ENCODE peak calls at places on chromosomes 4 and X, in four cellular contexts. One of them, this sample, is unnamed.

GRCh38 chr4:78588894-78589545 is 37.5 kb downstream of the ANXA3 start:
- DNase-seq in glutamatergic neuron: no peak
- DNase-seq in HuH-7.5: no peak
- DNase-seq in NCI-H774: no peak
- DNase-seq in this sample: no peak

GRCh38 chrX:132092439-132093065 is 35.3 kb downstream of the FRMD7 start:
- DNase-seq in glutamatergic neuron: peak; percentile 39
- DNase-seq in NCI-H774: peak; percentile 62
- DNase-seq in HuH-7.5: peak; percentile 11
- DNase-seq in this sample: peak; percentile 47

GRCh38 chrX:41300758-41301437 is 33.1 kb upstream of the DDX3X start:
- DNase-seq in NCI-H774: no peak
- DNase-seq in glutamatergic neuron: no peak
- DNase-seq in HuH-7.5: no peak
- DNase-seq in this sample: no peak

GRCh38 chrX:13579696-13580095 is 10.3 kb downstream of the EGFL6 start:
- DNase-seq in NCI-H774: no peak
- DNase-seq in HuH-7.5: no peak
- DNase-seq in glutamatergic neuron: no peak
- DNase-seq in this sample: no peak

GRCh38 chr4:7416745-7417432 is 17.8 kb downstream of the PSAPL1 start:
- DNase-seq in NCI-H774: no peak
- DNase-seq in HuH-7.5: no peak
- DNase-seq in glutamatergic neuron: no peak
- DNase-seq in this sample: no peak

GRCh38 chr4:2767705-2768074 is 11.6 kb upstream of the TNIP2 start:
- DNase-seq in HuH-7.5: no peak
- DNase-seq in NCI-H774: no peak
- DNase-seq in glutamatergic neuron: no peak
- DNase-seq in this sample: no peak

GRCh38 chrX:129318375-129318774 is 204.9 kb downstream of the SMARCA1 start:
- DNase-seq in NCI-H774: no peak
- DNase-seq in HuH-7.5: no peak
- DNase-seq in glutamatergic neuron: no peak
- DNase-seq in this sample: no peak

GRCh38 chrX:47360423-47361179 is 9.8 kb upstream of the ZNF157 start:
- DNase-seq in glutamatergic neuron: no peak
- DNase-seq in NCI-H774: no peak
- DNase-seq in HuH-7.5: no peak
- DNase-seq in this sample: no peak

GRCh38 chr4:166499820-166500219 is 626.8 kb downstream of the TLL1 start:
- DNase-seq in NCI-H774: no peak
- DNase-seq in glutamatergic neuron: no peak
- DNase-seq in HuH-7.5: no peak
- DNase-seq in this sample: no peak

GRCh38 chrX:41317487-41318208 is 16.3 kb upstream of the DDX3X start:
- DNase-seq in NCI-H774: no peak
- DNase-seq in glutamatergic neuron: no peak
- DNase-seq in HuH-7.5: no peak
- DNase-seq in this sample: no peak

GRCh38 chr4:57233391-57233790 is 123.2 kb upstream of the IGFBP7 start:
- DNase-seq in glutamatergic neuron: no peak
- DNase-seq in HuH-7.5: no peak
- DNase-seq in NCI-H774: no peak
- DNase-seq in this sample: no peak

GRCh38 chrX:49165901-49166881 is 3.6 kb downstream of the MAGIX start:
- DNase-seq in NCI-H774: peak; percentile 90
- DNase-seq in HuH-7.5: no peak
- DNase-seq in glutamatergic neuron: peak; percentile 71
- DNase-seq in this sample: peak; percentile 55

GRCh38 chrX:11336201-11336600 is 43.0 kb downstream of the AMELX start:
- DNase-seq in HuH-7.5: no peak
- DNase-seq in NCI-H774: peak; percentile 27
- DNase-seq in glutamatergic neuron: no peak
- DNase-seq in this sample: no peak

GRCh38 chrX:10983526-10983925 is 127.6 kb upstream of the HCCS start:
- DNase-seq in glutamatergic neuron: no peak
- DNase-seq in HuH-7.5: no peak
- DNase-seq in NCI-H774: no peak
- DNase-seq in this sample: no peak

GRCh38 chrX:134537179-134537945 is 77.4 kb downstream of the HPRT1 start:
- DNase-seq in HuH-7.5: no peak
- DNase-seq in glutamatergic neuron: no peak
- DNase-seq in NCI-H774: no peak
- DNase-seq in this sample: peak; percentile 52

This sample was measured in Caco-2.